ENCODE peak calls at places on chromosomes 16 and 17, in seven cellular contexts. V is SK-N-SH, J is IMR-90, Q is K562, B is HepG2, C is H1, K is GM12878. R is an unnamed sample.

GRCh38 chr17:40310882-40311391 is 2.0 kb downstream of the RARA start:
- DNase-seq in V (peak), J (no peak), Q (no peak), B (no peak), C (no peak), K (no peak), R (no peak)

GRCh38 chr16:69699915-69700314 is 26.4 kb downstream of the NQO1 start:
- DNase-seq in V (no peak), J (no peak), Q (no peak), B (no peak), C (no peak), K (no peak), R (no peak)

GRCh38 chr16:15996432-15997109 is 47.2 kb downstream of the ABCC1 start:
- DNase-seq in V (peak), J (peak), Q (peak), B (peak), C (no peak), K (no peak), R (peak)

GRCh38 chr16:87093804-87094203 is 223.4 kb downstream of the C16orf95 start:
- DNase-seq in V (no peak), J (no peak), Q (no peak), B (no peak), C (no peak), K (no peak), R (no peak)

GRCh38 chr16:9102943-9103342 is 11.5 kb downstream of the HAPSTR1 start:
- DNase-seq in V (no peak), J (no peak), Q (no peak), B (no peak), C (no peak), K (no peak), R (no peak)

GRCh38 chr17:78868391-78868790 is 27.8 kb upstream of the USP36 start:
- DNase-seq in V (no peak), J (peak), Q (no peak), B (no peak), C (no peak), K (no peak), R (no peak)

GRCh38 chr16:30092373-30093010 is 768 bp upstream of the TBX6 start:
- DNase-seq in V (peak), J (peak), Q (peak), B (peak), C (peak), K (peak), R (peak)

GRCh38 chr16:54431997-54432367 is 145.4 kb upstream of the IRX3 start:
- DNase-seq in V (no peak), J (no peak), Q (no peak), B (no peak), C (no peak), K (no peak), R (no peak)

GRCh38 chr16:54233626-54234025 is 53.0 kb downstream of the IRX3 start:
- DNase-seq in V (no peak), J (no peak), Q (no peak), B (no peak), C (no peak), K (no peak), R (no peak)

GRCh38 chr17:78617371-78618061 is 40.3 kb upstream of the DNAH17 start:
- DNase-seq in V (no peak), J (no peak), Q (no peak), B (peak), C (no peak), K (no peak), R (no peak)

GRCh38 chr17:64938290-64938689 is 19.0 kb upstream of the LRRC37A3 start:
- DNase-seq in V (no peak), J (no peak), Q (no peak), B (no peak), C (no peak), K (no peak), R (no peak)

GRCh38 chr16:68235882-68236803 is at the start of gene ESRP2:
- DNase-seq in V (peak), J (no peak), Q (no peak), B (peak), C (peak), K (no peak), R (no peak)

GRCh38 chr16:15440852-15441251 is 6.5 kb downstream of the BMERB1 start:
- DNase-seq in V (no peak), J (peak), Q (no peak), B (no peak), C (no peak), K (no peak), R (peak)

GRCh38 chr16:76201385-76201784 is 75.8 kb upstream of the CNTNAP4 start:
- DNase-seq in V (no peak), J (no peak), Q (no peak), B (no peak), C (no peak), K (no peak), R (no peak)

GRCh38 chr17:34533811-34534527 is 45.4 kb upstream of the TMEM132E start:
- DNase-seq in V (no peak), J (no peak), Q (no peak), B (no peak), C (no peak), K (no peak), R (no peak)

GRCh38 chr17:2179615-2180295 is 123.8 kb downstream of the SMG6 start:
- DNase-seq in V (peak), J (peak), Q (no peak), B (no peak), C (no peak), K (no peak), R (no peak)

GRCh38 chr17:1573932-1574696 is 11.5 kb upstream of the PITPNA start:
- DNase-seq in V (peak), J (peak), Q (peak), B (peak), C (peak), K (no peak), R (peak)

GRCh38 chr16:11106726-11107125 is 149.3 kb downstream of the SOCS1 start:
- DNase-seq in V (no peak), J (no peak), Q (no peak), B (no peak), C (no peak), K (no peak), R (no peak)

GRCh38 chr16:11105038-11105903 is 150.7 kb downstream of the SOCS1 start:
- DNase-seq in V (peak), J (peak), Q (peak), B (peak), C (no peak), K (peak), R (no peak)

GRCh38 chr16:11101695-11102522 is 154.1 kb downstream of the SOCS1 start:
- DNase-seq in V (no peak), J (peak), Q (peak), B (peak), C (no peak), K (no peak), R (no peak)

GRCh38 chr16:11102523-11102898 is 153.5 kb downstream of the SOCS1 start:
- DNase-seq in V (no peak), J (no peak), Q (no peak), B (no peak), C (no peak), K (no peak), R (no peak)

GRCh38 chr16:11104168-11105037 is 151.6 kb downstream of the SOCS1 start:
- DNase-seq in V (no peak), J (no peak), Q (no peak), B (no peak), C (no peak), K (no peak), R (no peak)
- TF ChIP-seq RFX5 in V (no peak), J (no peak), Q (no peak), B (no peak), C (no peak), K (no peak), R (no peak)

DNA sequence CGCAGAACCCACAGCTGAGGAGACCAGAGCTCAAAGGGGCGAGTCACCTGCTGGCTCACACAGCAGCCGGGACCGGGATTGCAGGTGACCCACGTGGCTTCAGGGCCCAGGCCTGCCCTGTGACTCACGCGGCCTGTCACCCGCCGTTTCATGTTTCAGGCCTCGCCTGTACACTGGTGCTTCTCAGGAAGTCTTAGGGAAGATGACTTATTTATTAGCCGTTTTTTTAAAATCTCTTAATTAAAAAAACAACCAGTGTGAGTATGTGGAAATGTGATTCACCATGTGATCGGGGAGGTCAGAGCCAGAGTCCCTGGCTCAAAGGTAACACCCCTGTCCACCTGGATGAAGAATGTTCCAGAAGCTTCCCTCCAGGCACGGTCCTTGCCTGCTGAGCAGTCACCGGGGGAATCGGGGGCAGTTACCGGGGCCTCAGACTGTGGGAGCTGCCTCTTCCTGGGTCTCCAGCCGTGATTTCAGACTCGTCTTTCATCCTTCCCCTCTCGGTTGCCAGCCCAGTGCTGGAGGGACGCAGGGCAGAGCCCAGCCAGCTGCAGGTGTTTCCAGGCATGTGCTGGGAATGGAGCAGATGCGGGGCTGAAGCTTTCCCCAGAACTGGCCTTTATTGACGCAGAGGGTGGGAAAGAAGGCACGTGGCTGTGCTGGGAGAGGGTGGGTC is 49.3 kb downstream of the CMIP start:
- DNase-seq in V (no peak), J (peak), Q (peak), B (peak), C (no peak), K (no peak), R (peak)
- TF ChIP-seq RFX5 in V (no peak), J (no peak), Q (no peak), B (no peak), C (no peak), K (no peak), R (no peak)

GRCh38 chr16:88478115-88478514 is 25.0 kb downstream of the ZFPM1 start:
- DNase-seq in V (no peak), J (no peak), Q (no peak), B (no peak), C (no peak), K (no peak), R (no peak)

GRCh38 chr16:88475037-88475436 is 22.0 kb downstream of the ZFPM1 start:
- DNase-seq in V (no peak), J (no peak), Q (no peak), B (no peak), C (no peak), K (no peak), R (no peak)

GRCh38 chr16:88477631-88478030 is 24.6 kb downstream of the ZFPM1 start:
- DNase-seq in V (no peak), J (no peak), Q (no peak), B (no peak), C (no peak), K (no peak), R (no peak)

GRCh38 chr16:88476203-88476602 is 23.1 kb downstream of the ZFPM1 start:
- DNase-seq in V (no peak), J (no peak), Q (no peak), B (no peak), C (no peak), K (no peak), R (no peak)

DNA sequence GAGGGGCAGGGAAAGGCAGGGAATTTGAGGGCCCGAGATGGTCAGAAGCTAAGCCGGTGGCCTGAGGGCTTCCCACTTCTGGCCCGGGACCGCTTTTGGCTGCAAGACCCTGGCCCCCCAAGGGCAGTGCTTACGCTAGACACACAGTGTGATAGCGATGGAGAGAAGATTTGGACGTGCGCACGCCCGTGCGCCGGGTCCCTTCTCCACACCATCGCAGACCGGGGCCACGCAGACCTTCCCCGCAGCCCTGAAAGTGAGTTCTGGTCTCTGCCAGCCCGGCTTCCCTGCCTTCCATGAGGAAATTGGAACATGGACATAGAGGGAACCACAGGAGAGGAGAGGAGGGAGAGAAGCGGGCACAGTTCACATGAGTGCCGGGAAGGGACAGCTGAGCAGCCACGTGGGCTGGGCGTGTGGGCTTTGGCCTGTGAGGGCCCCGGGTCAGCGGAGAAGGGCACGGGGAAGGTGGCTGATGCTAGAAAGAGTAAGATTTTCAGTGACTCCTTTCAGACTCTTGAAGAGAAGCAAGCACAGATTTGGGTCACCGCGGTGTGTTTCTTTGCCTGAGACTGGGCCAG is 23.8 kb downstream of the ZFPM1 start:
- DNase-seq in V (no peak), J (no peak), Q (no peak), B (no peak), C (no peak), K (no peak), R (no peak)
- TF ChIP-seq RFX5 in V (no peak), J (no peak), Q (no peak), B (no peak), C (no peak), K (no peak), R (no peak)

GRCh38 chr17:39231587-39232551 is 6.1 kb upstream of the STAC2 start:
- DNase-seq in V (peak), J (peak), Q (peak), B (no peak), C (peak), K (no peak), R (peak)
- TF ChIP-seq RFX5 in V (no peak), J (no peak), Q (no peak), B (no peak), C (no peak), K (no peak), R (no peak)

GRCh38 chr16:78211951-78212350 is 112.5 kb downstream of the WWOX start:
- DNase-seq in V (no peak), J (no peak), Q (no peak), B (no peak), C (peak), K (no peak), R (peak)
- TF ChIP-seq RFX5 in V (no peak), J (no peak), Q (no peak), B (no peak), C (no peak), K (no peak), R (no peak)

GRCh38 chr17:81082177-81083073 is 47.5 kb downstream of the BAIAP2 start:
- DNase-seq in V (peak), J (no peak), Q (no peak), B (no peak), C (no peak), K (no peak), R (no peak)

GRCh38 chr17:81081217-81081616 is 46.3 kb downstream of the BAIAP2 start:
- DNase-seq in V (no peak), J (no peak), Q (no peak), B (no peak), C (no peak), K (no peak), R (no peak)

GRCh38 chr17:81084691-81085419 is 49.9 kb downstream of the BAIAP2 start:
- DNase-seq in V (no peak), J (no peak), Q (no peak), B (no peak), C (no peak), K (no peak), R (no peak)

GRCh38 chr17:81081619-81082176 is 46.7 kb downstream of the BAIAP2 start:
- DNase-seq in V (no peak), J (no peak), Q (no peak), B (no peak), C (no peak), K (no peak), R (no peak)

GRCh38 chr17:81083125-81083765 is 48.3 kb downstream of the BAIAP2 start:
- DNase-seq in V (peak), J (no peak), Q (no peak), B (peak), C (no peak), K (no peak), R (no peak)
- TF ChIP-seq RFX5 in V (no peak), J (no peak), Q (no peak), B (no peak), C (no peak), K (no peak), R (no peak)

DNA sequence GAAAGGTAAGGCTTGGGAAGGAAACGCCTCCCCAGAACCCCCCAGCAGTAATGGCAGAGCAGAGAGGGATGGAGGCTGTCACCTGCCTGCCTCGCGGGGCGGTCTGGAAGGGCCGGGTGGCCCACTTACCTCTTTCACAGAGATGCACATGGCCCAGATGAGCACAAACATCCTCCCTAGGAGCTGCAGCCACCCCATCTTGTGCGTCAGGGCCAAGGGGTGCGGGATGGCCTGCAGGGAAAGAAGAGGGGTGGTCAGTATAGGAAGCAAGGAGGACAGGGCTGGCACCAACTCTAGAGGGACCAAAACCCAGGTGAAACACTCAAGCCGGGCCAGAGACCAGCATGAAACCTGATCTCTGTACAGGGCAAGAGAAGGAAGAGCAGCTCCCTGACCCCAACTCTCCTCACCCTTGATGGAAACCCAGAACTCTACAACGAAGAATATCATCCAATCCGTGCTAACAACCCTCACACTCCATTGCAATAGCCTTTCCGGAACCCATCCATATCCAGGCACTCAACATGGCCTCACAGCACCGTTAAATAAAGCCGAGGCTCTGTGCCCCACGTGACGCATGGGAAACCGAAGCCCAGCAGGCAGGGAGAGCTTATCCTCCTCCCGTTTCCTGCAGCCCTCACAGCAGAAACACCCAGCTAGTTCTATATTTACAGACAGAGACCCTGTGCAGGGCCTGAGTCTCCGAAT is 29.6 kb downstream of the TRPV3 start:
- DNase-seq in V (no peak), J (no peak), Q (no peak), B (no peak), C (no peak), K (no peak), R (no peak)
- TF ChIP-seq RFX5 in V (no peak), J (no peak), Q (no peak), B (no peak), C (no peak), K (no peak), R (no peak)

DNA sequence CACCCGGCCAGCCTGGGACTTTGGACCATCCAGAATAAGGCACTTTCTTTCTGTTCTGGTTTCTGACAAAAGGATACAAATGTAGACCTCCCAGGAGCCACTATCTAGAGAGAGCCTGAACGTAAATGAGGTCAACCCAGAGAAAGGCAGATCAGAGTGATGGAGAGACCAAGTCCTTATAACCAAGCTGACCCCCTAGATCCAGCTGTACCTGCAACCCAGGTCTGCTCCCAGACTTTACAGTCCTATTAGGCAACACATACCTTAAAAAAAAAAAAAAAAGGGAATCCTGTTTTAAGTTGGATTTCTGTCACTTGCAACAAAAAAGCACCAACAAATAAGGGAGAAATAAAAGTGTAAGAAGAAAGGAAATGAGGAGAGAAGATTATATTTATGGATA is 23.2 kb downstream of the CPPED1 start:
- DNase-seq in V (no peak), J (no peak), Q (no peak), B (no peak), C (no peak), K (no peak), R (no peak)
- TF ChIP-seq RFX5 in V (no peak), J (no peak), Q (no peak), B (no peak), C (no peak), K (no peak), R (no peak)

GRCh38 chr17:76781056-76781982 is 43.4 kb downstream of the MFSD11 start:
- DNase-seq in V (no peak), J (no peak), Q (no peak), B (no peak), C (no peak), K (no peak), R (no peak)
- TF ChIP-seq RFX5 in V (no peak), J (no peak), Q (no peak), B (no peak), C (no peak), K (no peak), R (no peak)

R was measured in A549.